ENCODE peak calls at places on chromosome 1, in six cellular contexts. J is Panc1; O is stimulated activated CD8-positive, alpha-beta memory T cell treated with anti-CD3 and anti-CD28 coated beads, Interleukin-4, amount 100 ng/mL, for 24 hours; A is ureter; X is T-helper 2 cell; I is smooth muscle cell of the brain vasculature. Q is an unnamed sample.

GRCh38 chr1:170730443-170730842 is 66.5 kb downstream of the PRRX1 start:
- DNase-seq in O (no peak), I (no peak), X (no peak), J (no peak), A (no peak), Q (peak; percentile 7)

GRCh38 chr1:31696246-31696645 is 7.6 kb downstream of the COL16A1 start:
- DNase-seq in O (no peak), I (no peak), J (no peak), X (no peak), A (no peak), Q (no peak)

GRCh38 chr1:209491897-209492296 is 91.6 kb upstream of the CAMK1G start:
- DNase-seq in J (no peak), O (no peak), X (no peak), A (no peak), I (no peak), Q (no peak)

GRCh38 chr1:145849356-145850165 is 4.1 kb downstream of the NUDT17 start:
- DNase-seq in J (no peak), X (no peak), A (no peak), O (no peak), I (no peak), Q (no peak)

GRCh38 chr1:114080511-114081144 is 73.0 kb downstream of the SYT6 start:
- DNase-seq in O (no peak), I (no peak), J (no peak), A (no peak), X (no peak), Q (no peak)

GRCh38 chr1:43276673-43277072 is 6.9 kb downstream of the TMEM125 start:
- DNase-seq in X (no peak), I (no peak), J (no peak), O (no peak), A (no peak), Q (no peak)

GRCh38 chr1:245188350-245188749 is 33.6 kb downstream of the KIF26B start:
- DNase-seq in I (no peak), A (no peak), J (no peak), X (no peak), O (no peak), Q (no peak)

GRCh38 chr1:226778657-226779058 is 39.6 kb upstream of the ITPKB start:
- DNase-seq in A (no peak), J (peak; percentile 73), O (no peak), I (peak; percentile 55), X (no peak), Q (no peak)

GRCh38 chr1:167191958-167192357 is 28.7 kb upstream of the POU2F1 start:
- DNase-seq in A (no peak), O (no peak), X (no peak), I (no peak), J (no peak), Q (no peak)

GRCh38 chr1:200925821-200926220 is 31.1 kb downstream of the INAVA start:
- DNase-seq in X (no peak), J (no peak), A (no peak), O (no peak), I (no peak), Q (no peak)

GRCh38 chr1:45589861-45590260 is 6.0 kb downstream of the NASP start:
- DNase-seq in I (no peak), X (no peak), A (no peak), J (no peak), O (no peak), Q (no peak)

GRCh38 chr1:61538228-61538627 is 186.7 kb downstream of the TM2D1 start:
- DNase-seq in I (no peak), O (no peak), X (no peak), J (no peak), A (no peak), Q (no peak)

GRCh38 chr1:35031103-35031452 is 667 bp downstream of the ZMYM6 start:
- DNase-seq in X (peak; percentile 22), J (peak; percentile 10), O (peak; percentile 22), A (peak; percentile 43), I (peak; percentile 4), Q (peak; percentile 16)

GRCh38 chr1:245262876-245263625 is 108.3 kb downstream of the KIF26B start:
- DNase-seq in X (no peak), J (no peak), O (no peak), A (no peak), I (no peak), Q (no peak)

GRCh38 chr1:17315542-17316130 is 7.6 kb downstream of the PADI4 start:
- DNase-seq in I (no peak), J (no peak), X (no peak), A (no peak), O (no peak), Q (no peak)

GRCh38 chr1:112172294-112172882 is 182.9 kb upstream of the KCND3 start:
- DNase-seq in X (no peak), I (no peak), J (no peak), O (no peak), A (no peak), Q (peak; percentile 2)

GRCh38 chr1:7281821-7282220 is 489.3 kb upstream of the VAMP3 start:
- DNase-seq in O (no peak), I (no peak), J (no peak), X (no peak), A (peak; percentile 8), Q (no peak)

GRCh38 chr1:166839600-166840308 is 479 bp downstream of the POGK start:
- DNase-seq in X (peak; percentile 43), I (no peak), O (peak; percentile 44), A (peak; percentile 62), J (no peak), Q (no peak)

GRCh38 chr1:109634771-109635750 is 15.4 kb downstream of the AMPD2 start:
- DNase-seq in J (no peak), X (no peak), I (no peak), O (no peak), A (peak; percentile 38), Q (no peak)

GRCh38 chr1:41842282-41842681 is 76.4 kb downstream of the HIVEP3 start:
- DNase-seq in A (no peak), I (no peak), X (no peak), O (no peak), J (no peak), Q (no peak)

GRCh38 chr1:217333939-217334338 is 297.0 kb downstream of the GPATCH2 start:
- DNase-seq in A (no peak), X (no peak), I (no peak), O (no peak), J (peak; percentile 7), Q (no peak)

GRCh38 chr1:41431490-41432350 is 52.8 kb downstream of the EDN2 start:
- DNase-seq in O (no peak), J (no peak), A (no peak), X (no peak), I (no peak), Q (no peak)

GRCh38 chr1:192477630-192478029 is 97.9 kb upstream of the RGS1 start:
- DNase-seq in O (no peak), J (no peak), I (no peak), A (no peak), X (no peak), Q (no peak)

GRCh38 chr1:1462318-1462966 is 9.1 kb upstream of the ATAD3B start:
- DNase-seq in A (peak; percentile 80), J (no peak), X (no peak), I (no peak), O (no peak), Q (no peak)

GRCh38 chr1:246450485-246451251 is 56.4 kb downstream of the SMYD3 start:
- DNase-seq in O (no peak), X (no peak), J (peak; percentile 7), I (no peak), A (no peak), Q (peak; percentile 14)

Q was measured in glomerular endothelial cell.